ENCODE peak calls at places on chromosomes 3 and 15, in nine cellular contexts. One of them, this sample, is unnamed.

GRCh38 chr15:30929064-30929669 is 25.5 kb downstream of the FAN1 start:
- DNase-seq in T follicular helper cell: no peak
- DNase-seq in activated naive CD8-positive, alpha-beta T cell treated with anti-CD3 and anti-CD28 coated beads, Interleukin-2, amount 50 U/mL, for 24 hours: no peak
- DNase-seq in central memory CD4-positive, alpha-beta T cell: no peak
- DNase-seq in MCF 10A: no peak
- DNase-seq in fibroblast of gingiva: no peak
- DNase-seq in putamen: no peak
- DNase-seq in caudate nucleus: no peak
- DNase-seq in mesendoderm: no peak
- DNase-seq in this sample: no peak

GRCh38 chr15:92797168-92798052 is 102.7 kb upstream of the CHD2 start:
- DNase-seq in T follicular helper cell: no peak
- DNase-seq in activated naive CD8-positive, alpha-beta T cell treated with anti-CD3 and anti-CD28 coated beads, Interleukin-2, amount 50 U/mL, for 24 hours: no peak
- DNase-seq in central memory CD4-positive, alpha-beta T cell: peak; percentile 71
- DNase-seq in MCF 10A: peak; percentile 76
- DNase-seq in fibroblast of gingiva: peak; percentile 65
- DNase-seq in putamen: peak; percentile 75
- DNase-seq in caudate nucleus: peak; percentile 26
- DNase-seq in mesendoderm: peak; percentile 76
- DNase-seq in this sample: no peak

GRCh38 chr15:90701880-90702630 is 15.1 kb upstream of the BLM start:
- DNase-seq in T follicular helper cell: no peak
- DNase-seq in activated naive CD8-positive, alpha-beta T cell treated with anti-CD3 and anti-CD28 coated beads, Interleukin-2, amount 50 U/mL, for 24 hours: no peak
- DNase-seq in central memory CD4-positive, alpha-beta T cell: no peak
- DNase-seq in MCF 10A: no peak
- DNase-seq in fibroblast of gingiva: peak; percentile 42
- DNase-seq in putamen: no peak
- DNase-seq in caudate nucleus: no peak
- DNase-seq in mesendoderm: peak; percentile 27
- DNase-seq in this sample: no peak

GRCh38 chr3:73029321-73029796 is 32.1 kb upstream of the EBLN2 start:
- DNase-seq in T follicular helper cell: no peak
- DNase-seq in activated naive CD8-positive, alpha-beta T cell treated with anti-CD3 and anti-CD28 coated beads, Interleukin-2, amount 50 U/mL, for 24 hours: no peak
- DNase-seq in central memory CD4-positive, alpha-beta T cell: no peak
- DNase-seq in MCF 10A: peak; percentile 91
- DNase-seq in fibroblast of gingiva: peak; percentile 47
- DNase-seq in putamen: no peak
- DNase-seq in caudate nucleus: no peak
- DNase-seq in mesendoderm: peak; percentile 74
- DNase-seq in this sample: no peak

GRCh38 chr3:43503067-43503728 is 118.6 kb downstream of the ANO10 start:
- DNase-seq in T follicular helper cell: no peak
- DNase-seq in activated naive CD8-positive, alpha-beta T cell treated with anti-CD3 and anti-CD28 coated beads, Interleukin-2, amount 50 U/mL, for 24 hours: no peak
- DNase-seq in central memory CD4-positive, alpha-beta T cell: peak; percentile 47
- DNase-seq in MCF 10A: peak; percentile 37
- DNase-seq in fibroblast of gingiva: peak; percentile 22
- DNase-seq in putamen: no peak
- DNase-seq in caudate nucleus: no peak
- DNase-seq in mesendoderm: peak; percentile 34
- DNase-seq in this sample: no peak

GRCh38 chr3:12479919-12480425 is 4.3 kb upstream of the TSEN2 start:
- DNase-seq in T follicular helper cell: no peak
- DNase-seq in activated naive CD8-positive, alpha-beta T cell treated with anti-CD3 and anti-CD28 coated beads, Interleukin-2, amount 50 U/mL, for 24 hours: no peak
- DNase-seq in central memory CD4-positive, alpha-beta T cell: peak; percentile 43
- DNase-seq in MCF 10A: peak; percentile 64
- DNase-seq in fibroblast of gingiva: peak; percentile 29
- DNase-seq in putamen: no peak
- DNase-seq in caudate nucleus: no peak
- DNase-seq in mesendoderm: peak; percentile 69
- DNase-seq in this sample: no peak

GRCh38 chr15:34262362-34262761 is 37.5 kb downstream of the EMC4 start:
- DNase-seq in T follicular helper cell: no peak
- DNase-seq in activated naive CD8-positive, alpha-beta T cell treated with anti-CD3 and anti-CD28 coated beads, Interleukin-2, amount 50 U/mL, for 24 hours: no peak
- DNase-seq in central memory CD4-positive, alpha-beta T cell: no peak
- DNase-seq in MCF 10A: no peak
- DNase-seq in fibroblast of gingiva: no peak
- DNase-seq in putamen: no peak
- DNase-seq in caudate nucleus: no peak
- DNase-seq in mesendoderm: no peak
- DNase-seq in this sample: no peak

GRCh38 chr3:42490243-42490642 is 12.2 kb upstream of the VIPR1 start:
- DNase-seq in T follicular helper cell: no peak
- DNase-seq in activated naive CD8-positive, alpha-beta T cell treated with anti-CD3 and anti-CD28 coated beads, Interleukin-2, amount 50 U/mL, for 24 hours: no peak
- DNase-seq in central memory CD4-positive, alpha-beta T cell: no peak
- DNase-seq in MCF 10A: peak; percentile 83
- DNase-seq in fibroblast of gingiva: no peak
- DNase-seq in putamen: no peak
- DNase-seq in caudate nucleus: no peak
- DNase-seq in mesendoderm: peak; percentile 17
- DNase-seq in this sample: peak; percentile 85

GRCh38 chr3:195692361-195692700 is 28.4 kb upstream of the MUC20 start:
- DNase-seq in T follicular helper cell: no peak
- DNase-seq in activated naive CD8-positive, alpha-beta T cell treated with anti-CD3 and anti-CD28 coated beads, Interleukin-2, amount 50 U/mL, for 24 hours: no peak
- DNase-seq in central memory CD4-positive, alpha-beta T cell: no peak
- DNase-seq in MCF 10A: no peak
- DNase-seq in fibroblast of gingiva: no peak
- DNase-seq in putamen: no peak
- DNase-seq in caudate nucleus: no peak
- DNase-seq in mesendoderm: no peak
- DNase-seq in this sample: no peak

GRCh38 chr3:126389112-126389791 is 5.5 kb upstream of the CFAP100 start:
- DNase-seq in T follicular helper cell: no peak
- DNase-seq in activated naive CD8-positive, alpha-beta T cell treated with anti-CD3 and anti-CD28 coated beads, Interleukin-2, amount 50 U/mL, for 24 hours: peak; percentile 57
- DNase-seq in central memory CD4-positive, alpha-beta T cell: no peak
- DNase-seq in MCF 10A: peak; percentile 82
- DNase-seq in fibroblast of gingiva: peak; percentile 93
- DNase-seq in putamen: peak; percentile 85
- DNase-seq in caudate nucleus: peak; percentile 87
- DNase-seq in mesendoderm: peak; percentile 97
- DNase-seq in this sample: peak; percentile 96

GRCh38 chr15:101657968-101658784 is 6.0 kb upstream of the TM2D3 start:
- DNase-seq in T follicular helper cell: no peak
- DNase-seq in activated naive CD8-positive, alpha-beta T cell treated with anti-CD3 and anti-CD28 coated beads, Interleukin-2, amount 50 U/mL, for 24 hours: no peak
- DNase-seq in central memory CD4-positive, alpha-beta T cell: no peak
- DNase-seq in MCF 10A: peak; percentile 72
- DNase-seq in fibroblast of gingiva: no peak
- DNase-seq in putamen: no peak
- DNase-seq in caudate nucleus: no peak
- DNase-seq in mesendoderm: no peak
- DNase-seq in this sample: no peak

GRCh38 chr3:182794806-182795369 is 1.6 kb downstream of the ATP11B start:
- DNase-seq in T follicular helper cell: no peak
- DNase-seq in activated naive CD8-positive, alpha-beta T cell treated with anti-CD3 and anti-CD28 coated beads, Interleukin-2, amount 50 U/mL, for 24 hours: no peak
- DNase-seq in central memory CD4-positive, alpha-beta T cell: no peak
- DNase-seq in MCF 10A: no peak
- DNase-seq in fibroblast of gingiva: peak; percentile 6
- DNase-seq in putamen: no peak
- DNase-seq in caudate nucleus: no peak
- DNase-seq in mesendoderm: no peak
- DNase-seq in this sample: no peak

GRCh38 chr3:50971487-50971924 is 296.8 kb downstream of the DOCK3 start:
- DNase-seq in T follicular helper cell: peak; percentile 34
- DNase-seq in activated naive CD8-positive, alpha-beta T cell treated with anti-CD3 and anti-CD28 coated beads, Interleukin-2, amount 50 U/mL, for 24 hours: peak; percentile 45
- DNase-seq in central memory CD4-positive, alpha-beta T cell: peak; percentile 70
- DNase-seq in MCF 10A: peak; percentile 59
- DNase-seq in fibroblast of gingiva: peak; percentile 27
- DNase-seq in putamen: no peak
- DNase-seq in caudate nucleus: no peak
- DNase-seq in mesendoderm: peak; percentile 79
- DNase-seq in this sample: peak; percentile 73

GRCh38 chr3:29777869-29778268 is 497.0 kb downstream of the RBMS3 start:
- DNase-seq in T follicular helper cell: no peak
- DNase-seq in activated naive CD8-positive, alpha-beta T cell treated with anti-CD3 and anti-CD28 coated beads, Interleukin-2, amount 50 U/mL, for 24 hours: no peak
- DNase-seq in central memory CD4-positive, alpha-beta T cell: no peak
- DNase-seq in MCF 10A: no peak
- DNase-seq in fibroblast of gingiva: no peak
- DNase-seq in putamen: no peak
- DNase-seq in caudate nucleus: no peak
- DNase-seq in mesendoderm: no peak
- DNase-seq in this sample: no peak

GRCh38 chr3:129409541-129409940 is 18.9 kb downstream of the EFCAB12 start:
- DNase-seq in T follicular helper cell: no peak
- DNase-seq in activated naive CD8-positive, alpha-beta T cell treated with anti-CD3 and anti-CD28 coated beads, Interleukin-2, amount 50 U/mL, for 24 hours: no peak
- DNase-seq in central memory CD4-positive, alpha-beta T cell: no peak
- DNase-seq in MCF 10A: peak; percentile 32
- DNase-seq in fibroblast of gingiva: no peak
- DNase-seq in putamen: no peak
- DNase-seq in caudate nucleus: no peak
- DNase-seq in mesendoderm: no peak
- DNase-seq in this sample: no peak

GRCh38 chr15:58886921-58887320 is 46.6 kb downstream of the SLTM start:
- DNase-seq in T follicular helper cell: no peak
- DNase-seq in activated naive CD8-positive, alpha-beta T cell treated with anti-CD3 and anti-CD28 coated beads, Interleukin-2, amount 50 U/mL, for 24 hours: no peak
- DNase-seq in central memory CD4-positive, alpha-beta T cell: no peak
- DNase-seq in MCF 10A: no peak
- DNase-seq in fibroblast of gingiva: no peak
- DNase-seq in putamen: no peak
- DNase-seq in caudate nucleus: no peak
- DNase-seq in mesendoderm: no peak
- DNase-seq in this sample: no peak

GRCh38 chr3:127997961-127998360 is 54.3 kb upstream of the SEC61A1 start:
- DNase-seq in T follicular helper cell: no peak
- DNase-seq in activated naive CD8-positive, alpha-beta T cell treated with anti-CD3 and anti-CD28 coated beads, Interleukin-2, amount 50 U/mL, for 24 hours: no peak
- DNase-seq in central memory CD4-positive, alpha-beta T cell: no peak
- DNase-seq in MCF 10A: no peak
- DNase-seq in fibroblast of gingiva: no peak
- DNase-seq in putamen: no peak
- DNase-seq in caudate nucleus: no peak
- DNase-seq in mesendoderm: no peak
- DNase-seq in this sample: no peak

GRCh38 chr3:175977968-175978752 is 1119.0 kb downstream of the NAALADL2 start:
- DNase-seq in T follicular helper cell: no peak
- DNase-seq in activated naive CD8-positive, alpha-beta T cell treated with anti-CD3 and anti-CD28 coated beads, Interleukin-2, amount 50 U/mL, for 24 hours: no peak
- DNase-seq in central memory CD4-positive, alpha-beta T cell: no peak
- DNase-seq in MCF 10A: no peak
- DNase-seq in fibroblast of gingiva: no peak
- DNase-seq in putamen: no peak
- DNase-seq in caudate nucleus: no peak
- DNase-seq in mesendoderm: no peak
- DNase-seq in this sample: no peak

GRCh38 chr15:63318344-63318743 is 40.9 kb downstream of the APH1B start:
- DNase-seq in T follicular helper cell: no peak
- DNase-seq in activated naive CD8-positive, alpha-beta T cell treated with anti-CD3 and anti-CD28 coated beads, Interleukin-2, amount 50 U/mL, for 24 hours: no peak
- DNase-seq in central memory CD4-positive, alpha-beta T cell: no peak
- DNase-seq in MCF 10A: no peak
- DNase-seq in fibroblast of gingiva: no peak
- DNase-seq in putamen: no peak
- DNase-seq in caudate nucleus: no peak
- DNase-seq in mesendoderm: no peak
- DNase-seq in this sample: no peak

GRCh38 chr15:62059818-62060115 is 480 bp downstream of the VPS13C start:
- DNase-seq in T follicular helper cell: peak; percentile 30
- DNase-seq in activated naive CD8-positive, alpha-beta T cell treated with anti-CD3 and anti-CD28 coated beads, Interleukin-2, amount 50 U/mL, for 24 hours: peak; percentile 72
- DNase-seq in central memory CD4-positive, alpha-beta T cell: peak; percentile 65
- DNase-seq in MCF 10A: peak; percentile 54
- DNase-seq in fibroblast of gingiva: peak; percentile 39
- DNase-seq in putamen: peak; percentile 33
- DNase-seq in caudate nucleus: no peak
- DNase-seq in mesendoderm: no peak
- DNase-seq in this sample: peak; percentile 76

GRCh38 chr3:147411777-147412176 is 2.6 kb downstream of the ZIC1 start:
- DNase-seq in T follicular helper cell: no peak
- DNase-seq in activated naive CD8-positive, alpha-beta T cell treated with anti-CD3 and anti-CD28 coated beads, Interleukin-2, amount 50 U/mL, for 24 hours: no peak
- DNase-seq in central memory CD4-positive, alpha-beta T cell: no peak
- DNase-seq in MCF 10A: no peak
- DNase-seq in fibroblast of gingiva: no peak
- DNase-seq in putamen: no peak
- DNase-seq in caudate nucleus: no peak
- DNase-seq in mesendoderm: peak; percentile 25
- DNase-seq in this sample: no peak